ENCODE peak calls at places on chromosomes 4 and X, in five cellular contexts. B, S, R, Y and V are unnamed samples.
A peak's percentile ranks its signal among the peaks of the same experiment; 100 is the strongest.

GRCh38 chr4:176540814-176541213 is 221.0 kb downstream of the SPCS3 start:
- DNase-seq in B (no peak), S (no peak), R (no peak), Y (no peak), V (peak; percentile 50)

GRCh38 chr4:187209921-187210613 is 486.4 kb upstream of the FAT1 start:
- DNase-seq in B (peak; percentile 77), S (peak; percentile 51), R (peak; percentile 77), Y (no peak), V (peak; percentile 87)

GRCh38 chr4:36997727-36998126 is 246.8 kb upstream of the NWD2 start:
- DNase-seq in B (no peak), S (no peak), R (no peak), Y (no peak), V (no peak)

GRCh38 chr4:52588097-52588496 is 71.0 kb downstream of the USP46 start:
- DNase-seq in B (no peak), S (peak; percentile 14), R (peak; percentile 17), Y (peak; percentile 73), V (no peak)

GRCh38 chrX:51893931-51894696 is 691 bp downstream of the MAGED1 start:
- DNase-seq in B (no peak), S (peak; percentile 60), R (peak; percentile 47), Y (no peak), V (no peak)

GRCh38 chrX:13906103-13906502 is 89.2 kb upstream of the GPM6B start:
- DNase-seq in B (no peak), S (no peak), R (peak; percentile 39), Y (no peak), V (no peak)

GRCh38 chr4:90198086-90198847 is 71.1 kb downstream of the CCSER1 start:
- DNase-seq in B (no peak), S (no peak), R (no peak), Y (peak; percentile 43), V (no peak)

GRCh38 chr4:85860066-85860465 is 385.1 kb downstream of the ARHGAP24 start:
- DNase-seq in B (peak; percentile 41), S (no peak), R (peak; percentile 49), Y (no peak), V (peak; percentile 44)

GRCh38 chr4:42151568-42152506 is 618 bp downstream of the BEND4 start:
- DNase-seq in B (no peak), S (peak; percentile 26), R (no peak), Y (peak; percentile 94), V (no peak)

GRCh38 chr4:39497909-39498723 is 29.1 kb downstream of the UGDH start:
- DNase-seq in B (no peak), S (no peak), R (peak; percentile 37), Y (no peak), V (no peak)

GRCh38 chr4:126986005-126986404 is 646.8 kb upstream of the INTU start:
- DNase-seq in B (no peak), S (no peak), R (peak; percentile 4), Y (no peak), V (no peak)

GRCh38 chr4:164116286-164116685 is 621.8 kb downstream of the TMA16 start:
- DNase-seq in B (no peak), S (no peak), R (no peak), Y (no peak), V (no peak)
- TF ChIP-seq CTCF in B (no peak), S (no peak), R (no peak), Y (no peak), V (no peak)

GRCh38 chr4:2333916-2334644 is 72.2 kb upstream of the MXD4 start:
- DNase-seq in B (peak; percentile 88), S (peak; percentile 4), R (no peak), Y (peak; percentile 26), V (no peak)
- H3K4me2 ChIP-seq in B (no peak overlapping the region), S (no peak overlapping the region), R (no peak overlapping the region), Y (no peak overlapping the region), V (no peak overlapping the region)

DNA sequence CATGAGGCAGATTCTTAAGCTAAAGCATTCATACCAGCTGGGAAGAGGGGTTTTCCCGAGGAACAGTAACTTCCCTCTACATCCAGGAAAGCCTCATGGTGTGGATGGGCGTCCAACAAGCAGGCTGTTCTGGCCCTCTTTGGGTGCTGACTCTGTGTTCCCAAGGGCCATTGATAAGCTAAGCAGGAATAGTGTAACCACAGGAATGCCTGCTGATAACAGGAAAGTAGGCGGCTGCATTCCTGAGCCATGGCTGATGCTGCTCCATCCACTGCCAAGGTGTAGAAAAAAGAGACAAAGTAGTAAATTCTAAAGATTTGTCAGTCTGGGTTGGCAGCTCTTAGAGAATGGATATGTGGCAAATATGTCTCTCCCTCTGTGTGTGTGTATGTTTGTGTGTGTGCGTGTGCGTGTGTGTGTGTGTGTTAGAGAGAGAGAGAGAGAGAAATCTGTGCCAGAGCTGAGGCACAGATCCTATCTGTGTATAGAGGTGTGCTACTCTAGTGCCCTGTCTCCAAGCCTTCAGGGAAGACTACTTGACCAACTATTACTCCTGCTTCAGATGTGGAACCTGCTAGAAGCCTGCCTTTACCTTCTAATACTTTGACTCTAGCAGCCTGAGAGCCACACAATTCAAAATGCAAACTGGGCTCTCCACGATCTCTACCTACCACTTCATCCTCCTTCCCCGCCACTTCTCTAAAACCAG is 353.1 kb upstream of the NR3C2 start:
- DNase-seq in B (no peak), S (peak; percentile 59), R (no peak), Y (peak; percentile 39), V (peak; percentile 90)
- H2AFZ ChIP-seq in B (no peak overlapping the region), S (no peak overlapping the region), R (no peak overlapping the region), Y (no peak overlapping the region), V (no peak overlapping the region)

GRCh38 chr4:82382756-82383155 is 9.0 kb upstream of the HNRNPD start:
- DNase-seq in B (no peak), S (no peak), R (no peak), Y (no peak), V (no peak)

DNA sequence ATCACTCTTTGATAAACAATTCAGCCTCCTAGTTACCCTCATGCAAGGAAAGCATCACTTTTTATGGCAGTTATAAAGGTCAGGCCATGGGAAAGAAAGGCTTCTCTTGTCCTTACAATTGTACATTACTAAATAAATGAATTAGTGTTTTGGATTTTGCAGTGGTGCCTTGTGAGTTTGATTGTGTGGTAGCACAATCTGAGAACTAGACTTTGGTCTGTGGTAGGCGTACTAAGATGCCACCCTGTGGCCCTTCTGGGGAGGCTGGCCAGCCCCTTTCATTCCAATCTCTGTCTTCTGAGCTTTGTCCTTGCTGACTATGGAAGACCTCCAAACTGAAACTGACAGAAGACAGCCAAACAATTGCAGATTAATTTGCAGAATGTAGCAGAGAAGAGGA is 14.6 kb upstream of the HNRNPD start:
- DNase-seq in B (no peak), S (no peak), R (no peak), Y (no peak), V (no peak)
- TF ChIP-seq CTCF in B (no peak), S (peak; percentile 16), R (no peak), Y (peak; percentile 24), V (no peak)